ENCODE peak calls at places on chromosomes 5 and 9, in eight cellular contexts. G, B, X, R, H, U, K and F are unnamed samples.

GRCh38 chr5:151699071-151699901 is 12.6 kb upstream of the SPARC start:
- DNase-seq in R (no peak), X (no peak), U (no peak), B (peak; percentile 99), H (peak; percentile 94), G (no peak), K (no peak), F (no peak)

GRCh38 chr9:97773091-97773490 is 76.0 kb upstream of the XPA start:
- DNase-seq in B (no peak), U (no peak), K (no peak), H (no peak), G (no peak), X (no peak), R (no peak), F (no peak)

GRCh38 chr9:108517591-108518365 is 338.0 kb downstream of the ACTL7B start:
- DNase-seq in R (no peak), K (no peak), U (no peak), G (no peak), X (no peak), H (no peak), B (no peak), F (no peak)

GRCh38 chr5:149636861-149637246 is 55.6 kb downstream of the ARHGEF37 start:
- DNase-seq in H (peak; percentile 57), X (peak; percentile 55), U (no peak), G (peak; percentile 68), R (peak; percentile 65), K (peak; percentile 27), B (peak; percentile 52), F (peak; percentile 95)

GRCh38 chr5:109550077-109550476 is 139.7 kb upstream of the MAN2A1 start:
- DNase-seq in H (no peak), R (no peak), B (no peak), K (no peak), G (no peak), X (no peak), U (no peak), F (no peak)

GRCh38 chr5:89401012-89401411 is 518.0 kb upstream of the MEF2C start:
- DNase-seq in X (no peak), K (no peak), G (no peak), R (no peak), U (no peak), B (no peak), H (no peak), F (no peak)

GRCh38 chr5:171201285-171201684 is 107.8 kb upstream of the TLX3 start:
- DNase-seq in H (no peak), B (no peak), G (no peak), K (no peak), X (no peak), U (no peak), R (no peak), F (no peak)

GRCh38 chr5:150585781-150586461 is 54.5 kb upstream of the SYNPO start:
- DNase-seq in K (no peak), B (no peak), X (no peak), U (no peak), G (no peak), H (no peak), R (no peak), F (no peak)

GRCh38 chr5:69042500-69042899 is 51.3 kb upstream of the SLC30A5 start:
- DNase-seq in G (no peak), X (no peak), R (no peak), B (no peak), K (no peak), H (no peak), U (no peak), F (no peak)

GRCh38 chr5:167488371-167488770 is 803.1 kb upstream of the WWC1 start:
- DNase-seq in K (no peak), B (peak; percentile 77), G (no peak), X (no peak), R (no peak), H (no peak), U (no peak), F (no peak)

GRCh38 chr5:74107899-74108298 is 481.9 kb downstream of the ARHGEF28 start:
- DNase-seq in H (no peak), R (no peak), B (no peak), G (no peak), U (no peak), X (no peak), K (no peak), F (no peak)

GRCh38 chr5:151092750-151093149 is 11.9 kb upstream of the TNIP1 start:
- DNase-seq in R (no peak), G (no peak), H (no peak), B (peak; percentile 86), U (peak; percentile 70), X (no peak), K (no peak), F (no peak)

GRCh38 chr9:95788486-95789110 is 86.9 kb upstream of the ERCC6L2 start:
- DNase-seq in X (no peak), U (no peak), H (no peak), G (no peak), B (no peak), K (no peak), R (no peak), F (no peak)

GRCh38 chr5:76522103-76522942 is 100.9 kb downstream of the F2RL2 start:
- DNase-seq in U (no peak), B (no peak), H (no peak), G (no peak), X (no peak), R (no peak), K (no peak), F (no peak)

GRCh38 chr5:9782806-9783560 is 152.8 kb upstream of the TAS2R1 start:
- DNase-seq in B (no peak), K (no peak), R (no peak), H (no peak), G (no peak), U (no peak), X (no peak), F (no peak)

GRCh38 chr5:74105126-74105780 is 479.3 kb downstream of the ARHGEF28 start:
- DNase-seq in G (no peak), H (peak; percentile 35), K (no peak), U (no peak), B (no peak), X (no peak), R (no peak), F (no peak)

GRCh38 chr5:17415282-17415681 is 82.7 kb upstream of the TAF11L2 start:
- DNase-seq in K (no peak), H (no peak), X (no peak), U (no peak), G (no peak), B (no peak), R (no peak), F (no peak)

GRCh38 chr5:39394946-39395345 is 29.8 kb downstream of the DAB2 start:
- DNase-seq in H (peak; percentile 86), G (no peak), K (no peak), U (no peak), X (no peak), B (peak; percentile 91), R (no peak), F (no peak)

GRCh38 chr5:35129276-35129675 is 81.5 kb upstream of the AGXT2 start:
- DNase-seq in X (no peak), B (peak; percentile 97), K (no peak), G (no peak), H (no peak), U (no peak), R (no peak), F (no peak)

GRCh38 chr5:73295447-73295846 is 122.5 kb downstream of the TMEM174 start:
- DNase-seq in G (no peak), B (no peak), H (no peak), R (no peak), K (no peak), X (no peak), U (no peak), F (peak; percentile 8)

GRCh38 chr5:133051117-133051546 is 681 bp upstream of the HSPA4 start:
- DNase-seq in R (no peak), X (no peak), H (no peak), B (no peak), K (no peak), U (no peak), G (no peak), F (no peak)

GRCh38 chr5:52624291-52624690 is 163.4 kb upstream of the ITGA1 start:
- DNase-seq in K (no peak), B (no peak), X (no peak), H (no peak), G (no peak), R (no peak), U (no peak), F (no peak)

GRCh38 chr9:122180633-122181032 is 20.9 kb downstream of the MORN5 start:
- DNase-seq in H (peak; percentile 27), B (peak; percentile 82), R (no peak), U (no peak), G (no peak), K (no peak), X (no peak), F (no peak)

GRCh38 chr5:142317173-142317572 is 7.6 kb downstream of the SPRY4 start:
- DNase-seq in U (no peak), B (no peak), X (no peak), H (no peak), K (no peak), R (no peak), G (no peak), F (no peak)
- H3K4me1 ChIP-seq in U (peaks cover 96% of the 10 kb centered on the region), B (peaks cover 38% of the 10 kb centered on the region), X (peaks cover 7% of the 10 kb centered on the region), H (peaks cover 78% of the 10 kb centered on the region), K (no peaks in the 10 kb centered on the region), R (peaks cover 18% of the 10 kb centered on the region), G (peaks cover 22% of the 10 kb centered on the region), F (no peaks in the 10 kb centered on the region)

DNA sequence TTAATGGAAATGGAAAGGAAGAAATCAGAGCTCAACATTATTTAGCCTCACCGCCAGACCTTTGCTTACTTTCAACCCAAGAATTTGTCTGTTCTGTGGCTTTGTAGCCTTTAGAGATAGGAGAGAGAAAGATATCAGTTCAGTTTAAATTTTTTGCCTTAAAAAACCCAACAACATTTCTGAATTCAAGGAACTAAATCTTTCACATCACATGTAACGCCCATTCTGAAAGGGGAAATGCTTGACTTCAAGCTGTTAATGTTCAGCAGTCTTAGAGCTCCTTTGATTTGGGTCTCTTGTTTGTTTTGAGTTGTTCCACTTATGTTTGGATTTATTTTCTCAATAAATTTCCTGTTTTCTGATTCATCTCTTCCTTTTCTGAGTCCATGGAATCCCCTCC is 294.5 kb downstream of the ARHGAP26 start:
- DNase-seq in G (no peak), B (no peak), X (no peak), H (peak; percentile 24), U (no peak), R (no peak), K (no peak), F (no peak)
- H3K4me3 ChIP-seq in G (no peak overlapping the region), B (no peak overlapping the region), X (no peak overlapping the region), H (no peak overlapping the region), U (no peak overlapping the region), R (no peak overlapping the region), K (no peak overlapping the region), F (no peak overlapping the region)

GRCh38 chr9:138046641-138047301 is 169.2 kb downstream of the CACNA1B start:
- DNase-seq in K (no peak), G (no peak), B (no peak), H (no peak), R (no peak), U (peak; percentile 18), X (no peak), F (no peak)
- H3K9me3 ChIP-seq in K (no peaks in the 10 kb centered on the region), G (no peaks in the 10 kb centered on the region), B (no peaks in the 10 kb centered on the region), H (no peaks in the 10 kb centered on the region), R (no peaks in the 10 kb centered on the region), U (no peaks in the 10 kb centered on the region), X (no peaks in the 10 kb centered on the region), F (no peaks in the 10 kb centered on the region)

DNA sequence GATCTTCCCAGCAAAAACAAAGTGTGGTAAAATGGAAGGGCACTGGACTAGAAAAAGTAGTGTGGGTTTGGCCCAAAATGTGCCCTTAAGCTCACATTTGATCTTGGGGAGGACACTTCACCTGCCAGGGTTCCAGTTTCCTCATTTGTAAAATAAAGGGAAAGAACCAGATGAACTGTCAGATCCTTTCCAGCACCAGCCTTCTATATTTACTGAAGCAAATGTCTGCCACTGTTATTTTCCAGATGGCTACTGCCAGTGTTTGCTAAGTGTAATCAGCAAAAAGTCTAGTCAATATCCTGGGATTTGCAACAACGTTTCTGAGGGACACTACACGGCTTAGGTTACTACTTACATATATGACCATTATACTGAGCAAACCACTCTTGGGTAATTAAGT is 340.2 kb downstream of the KCNN2 start:
- DNase-seq in H (no peak), R (no peak), K (no peak), B (no peak), X (no peak), G (no peak), U (no peak), F (no peak)
- H3K4me1 ChIP-seq in H (no peaks in the 10 kb centered on the region), R (no peaks in the 10 kb centered on the region), K (peaks cover 4% of the 10 kb centered on the region), B (no peaks in the 10 kb centered on the region), X (no peaks in the 10 kb centered on the region), G (no peaks in the 10 kb centered on the region), U (no peaks in the 10 kb centered on the region), F (no peaks in the 10 kb centered on the region)